ENCODE peak calls at places on chromosomes 16 and 17, in ten cellular contexts. I is Peyer's patch; P is H1; C is aorta; D is ovary; B is small intestine; H is effector memory CD4-positive, alpha-beta T cell; Y is cardiac muscle cell; W is breast epithelium; J is MM.1S. O is an unnamed sample.
A peak's percentile ranks its signal among the peaks of the same experiment; 100 is the strongest.

GRCh38 chr17:7862692-7863437 is 5.1 kb downstream of the CYB5D1 start:
- DNase-seq in I (peak; percentile 55), P (no peak), C (no peak), D (peak; percentile 52), B (no peak), H (no peak), Y (peak; percentile 64), W (no peak), J (no peak), O (no peak)

GRCh38 chr16:87463722-87464690 is 28.8 kb downstream of the ZCCHC14 start:
- DNase-seq in I (no peak), P (no peak), C (peak; percentile 77), D (peak; percentile 42), B (no peak), H (no peak), Y (no peak), W (no peak), J (no peak), O (no peak)

GRCh38 chr17:72192409-72193192 is 71.8 kb downstream of the SOX9 start:
- DNase-seq in I (no peak), P (no peak), C (peak; percentile 57), D (no peak), B (no peak), H (no peak), Y (no peak), W (no peak), J (no peak), O (no peak)

GRCh38 chr17:72338847-72339790 is 218.3 kb downstream of the SOX9 start:
- DNase-seq in I (no peak), P (no peak), C (peak; percentile 52), D (no peak), B (peak; percentile 69), H (no peak), Y (peak; percentile 33), W (no peak), J (no peak), O (peak; percentile 20)

GRCh38 chr16:55842369-55843104 is 9.6 kb upstream of the CES1 start:
- DNase-seq in I (no peak), P (no peak), C (no peak), D (no peak), B (peak; percentile 54), H (no peak), Y (peak; percentile 69), W (no peak), J (peak; percentile 49), O (peak; percentile 27)

GRCh38 chr16:75260856-75261589 is 9.6 kb upstream of the BCAR1 start:
- DNase-seq in I (no peak), P (no peak), C (peak; percentile 46), D (no peak), B (no peak), H (no peak), Y (no peak), W (no peak), J (no peak), O (no peak)

GRCh38 chr17:65393514-65393913 is 167.9 kb downstream of the AXIN2 start:
- DNase-seq in I (no peak), P (no peak), C (no peak), D (no peak), B (no peak), H (no peak), Y (no peak), W (no peak), J (no peak), O (no peak)

GRCh38 chr17:2704890-2705248 is 6.7 kb downstream of the CLUH start:
- DNase-seq in I (no peak), P (no peak), C (peak; percentile 27), D (no peak), B (no peak), H (no peak), Y (no peak), W (no peak), J (no peak), O (no peak)

DNA sequence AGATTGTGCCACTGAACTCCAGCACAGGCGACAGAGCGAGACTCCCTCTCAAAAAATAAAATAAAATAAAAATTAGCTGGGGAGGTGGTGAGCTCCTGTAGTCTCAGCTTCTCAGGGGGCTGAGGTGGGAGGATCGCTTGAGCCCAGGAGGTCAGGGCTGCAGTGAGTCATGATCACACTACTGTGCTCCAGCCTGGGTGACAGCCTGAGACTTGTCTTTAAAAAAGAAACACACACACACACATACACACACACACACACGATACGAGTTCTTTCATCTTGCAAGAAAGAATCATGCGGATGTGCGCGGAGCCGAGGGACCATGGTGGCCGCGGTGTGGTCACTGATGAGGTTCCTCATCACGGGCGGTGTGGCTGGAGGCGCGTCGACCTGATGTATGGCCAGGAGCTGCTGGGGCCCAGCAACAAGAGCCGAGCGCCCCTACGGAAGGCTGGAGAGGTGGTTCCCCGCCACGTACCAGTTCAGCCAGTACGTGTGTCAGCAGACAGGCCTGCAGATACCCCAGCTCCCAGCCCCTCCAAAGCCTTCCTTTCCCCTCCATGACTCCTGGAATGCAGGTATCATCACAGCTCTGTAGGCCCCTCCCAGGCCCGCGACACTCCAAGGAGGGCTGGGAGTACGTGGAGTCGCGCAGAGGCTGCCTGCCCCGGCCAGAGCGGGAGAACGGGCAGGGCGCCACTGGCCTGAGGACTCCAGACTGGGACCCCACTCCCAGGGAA is 20.7 kb downstream of the NXN start:
- DNase-seq in I (no peak), P (no peak), C (no peak), D (no peak), B (no peak), H (no peak), Y (no peak), W (no peak), J (no peak), O (no peak)
- H3K4me1 ChIP-seq in I (no peaks in the 10 kb centered on the region), P (peaks cover 12% of the 10 kb centered on the region), C (no peaks in the 10 kb centered on the region), D (peaks cover 8% of the 10 kb centered on the region), B (no peaks in the 10 kb centered on the region), H (no peaks in the 10 kb centered on the region), Y (peaks cover 57% of the 10 kb centered on the region), W (no peaks in the 10 kb centered on the region), J (no peaks in the 10 kb centered on the region), O (peaks cover 2% of the 10 kb centered on the region)

GRCh38 chr17:77210331-77210730 is 69.6 kb downstream of the SEC14L1 start:
- DNase-seq in I (no peak), P (no peak), C (no peak), D (no peak), B (no peak), H (no peak), Y (no peak), W (no peak), J (peak; percentile 92), O (no peak)
- H3K4me1 ChIP-seq in I (no peaks in the 10 kb centered on the region), P (no peaks in the 10 kb centered on the region), C (no peaks in the 10 kb centered on the region), D (no peaks in the 10 kb centered on the region), B (no peaks in the 10 kb centered on the region), H (no peaks in the 10 kb centered on the region), Y (peaks cover 33% of the 10 kb centered on the region), W (no peaks in the 10 kb centered on the region), J (peaks cover 93% of the 10 kb centered on the region), O (peaks cover 22% of the 10 kb centered on the region)

DNA sequence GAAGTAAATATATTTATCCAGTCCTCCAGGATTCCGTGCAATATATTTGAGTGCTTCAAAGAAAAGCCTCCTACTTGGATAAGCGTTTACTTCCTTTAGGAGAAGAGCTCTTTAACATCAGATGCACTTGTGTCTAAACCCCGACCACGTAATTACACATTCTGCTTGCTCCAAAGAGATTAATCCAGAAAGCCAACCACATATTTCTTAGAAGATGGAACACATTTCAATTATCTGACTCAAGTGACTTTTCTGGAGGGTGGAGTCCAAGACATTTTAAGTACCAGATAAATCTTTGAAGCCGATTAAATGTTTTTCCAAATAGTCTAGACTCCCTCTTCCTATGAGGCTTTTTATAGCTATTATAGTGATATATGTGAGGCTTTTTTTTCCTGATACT is 192.6 kb upstream of the HSBP1 start:
- DNase-seq in I (no peak), P (no peak), C (no peak), D (no peak), B (no peak), H (no peak), Y (no peak), W (no peak), J (no peak), O (no peak)
- H3K4me1 ChIP-seq in I (no peaks in the 10 kb centered on the region), P (peaks cover 2% of the 10 kb centered on the region), C (no peaks in the 10 kb centered on the region), D (no peaks in the 10 kb centered on the region), B (no peaks in the 10 kb centered on the region), H (no peaks in the 10 kb centered on the region), Y (no peaks in the 10 kb centered on the region), W (no peaks in the 10 kb centered on the region), J (no peaks in the 10 kb centered on the region), O (peaks cover 2% of the 10 kb centered on the region)

DNA sequence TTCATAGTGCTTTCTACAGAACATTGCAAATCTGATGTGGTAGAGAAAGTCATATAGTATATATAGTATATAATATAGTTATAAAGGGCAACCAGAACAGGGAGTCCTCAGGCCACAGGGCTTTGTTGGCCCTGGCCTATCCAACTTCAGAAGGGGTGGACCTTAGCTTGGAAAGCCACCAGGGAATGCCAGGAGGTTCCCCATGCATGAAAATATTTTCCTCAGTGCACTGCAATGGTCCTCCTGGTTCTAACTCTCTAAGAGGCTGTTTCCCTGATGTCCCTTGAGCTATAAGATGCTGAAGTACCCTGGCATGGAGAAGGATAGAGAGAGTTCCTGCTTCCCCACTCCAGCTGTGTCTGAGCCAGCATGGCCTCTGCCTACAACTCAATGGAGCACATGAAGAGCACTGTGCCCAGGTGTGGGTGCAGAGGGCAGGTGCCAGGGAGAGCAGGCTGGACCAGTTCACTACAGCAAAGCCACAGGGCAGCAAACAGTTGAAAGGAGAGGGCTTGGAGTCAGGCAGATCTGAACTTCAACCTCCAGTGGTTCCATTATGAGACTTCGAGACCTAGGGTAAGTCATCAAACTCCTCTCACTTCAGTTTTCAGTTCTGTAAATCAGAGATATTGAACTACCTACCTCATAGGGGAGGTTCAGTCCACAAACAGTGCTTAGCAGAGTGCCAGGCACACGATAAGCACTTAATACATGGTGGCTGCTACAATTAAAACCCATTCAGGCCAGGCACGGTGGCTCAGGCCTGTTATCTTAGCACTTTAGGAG is 183.1 kb downstream of the SALL1 start:
- DNase-seq in I (no peak), P (no peak), C (no peak), D (no peak), B (no peak), H (no peak), Y (no peak), W (no peak), J (no peak), O (no peak)
- H3K4me1 ChIP-seq in I (no peaks in the 10 kb centered on the region), P (no peaks in the 10 kb centered on the region), C (no peaks in the 10 kb centered on the region), D (no peaks in the 10 kb centered on the region), B (no peaks in the 10 kb centered on the region), H (no peaks in the 10 kb centered on the region), Y (no peaks in the 10 kb centered on the region), W (no peaks in the 10 kb centered on the region), J (no peaks in the 10 kb centered on the region), O (no peaks in the 10 kb centered on the region)